ENCODE peak calls at places on chromosomes 2 and 18, in six cellular contexts. U is IMR-90, O is Peyer's patch, N is right cardiac atrium, C is aorta, J is cardiac muscle cell. V is an unnamed sample. For H3K4me1, the result is how much of the 10 kb centered on the place peaks cover.

GRCh38 chr18:7168408-7168807 is 50.8 kb upstream of the LAMA1 start:
- DNase-seq in U (no peak), O (no peak), N (no peak), C (no peak), J (no peak), V (no peak)

GRCh38 chr2:234075521-234075915 is 25.0 kb downstream of the SPP2 start:
- DNase-seq in U (no peak), O (no peak), N (no peak), C (no peak), J (no peak), V (no peak)

GRCh38 chr2:237441605-237442004 is 27.6 kb upstream of the COL6A3 start:
- DNase-seq in U (peak), O (no peak), N (no peak), C (no peak), J (no peak), V (no peak)

GRCh38 chr18:11808001-11808855 is 43.0 kb upstream of the CHMP1B start:
- DNase-seq in U (peak), O (no peak), N (no peak), C (no peak), J (no peak), V (no peak)

GRCh38 chr2:200756618-200757321 is 54.9 kb upstream of the BZW1 start:
- DNase-seq in U (peak), O (peak), N (no peak), C (no peak), J (no peak), V (no peak)

GRCh38 chr2:224017976-224018375 is 21.1 kb downstream of the SERPINE2 start:
- DNase-seq in U (no peak), O (no peak), N (no peak), C (no peak), J (no peak), V (no peak)

GRCh38 chr2:67638146-67638545 is 241.0 kb downstream of the ETAA1 start:
- DNase-seq in U (no peak), O (no peak), N (no peak), C (no peak), J (no peak), V (no peak)

GRCh38 chr2:27075219-27075871 is 3.1 kb upstream of the EMILIN1 start:
- DNase-seq in U (peak), O (peak), N (peak), C (no peak), J (peak), V (no peak)

GRCh38 chr2:26585966-26586365 is 55.2 kb downstream of the CIB4 start:
- DNase-seq in U (no peak), O (peak), N (no peak), C (peak), J (no peak), V (no peak)

GRCh38 chr18:62953663-62954062 is 238.3 kb downstream of the PHLPP1 start:
- DNase-seq in U (no peak), O (no peak), N (no peak), C (no peak), J (no peak), V (no peak)

GRCh38 chr2:235244497-235245215 is 249.2 kb upstream of the AGAP1 start:
- DNase-seq in U (peak), O (no peak), N (no peak), C (no peak), J (no peak), V (no peak)

GRCh38 chr2:181953773-181954537 is 31.7 kb upstream of the PPP1R1C start:
- DNase-seq in U (peak), O (peak), N (peak), C (peak), J (peak), V (peak)

GRCh38 chr2:127293386-127293757 is 572 bp downstream of the ERCC3 start:
- DNase-seq in U (no peak), O (no peak), N (no peak), C (no peak), J (no peak), V (no peak)

GRCh38 chr2:215027775-215028174 is 110.7 kb downstream of the ABCA12 start:
- DNase-seq in U (no peak), O (no peak), N (no peak), C (no peak), J (no peak), V (no peak)

GRCh38 chr2:85017436-85018048 is 46.6 kb downstream of the KCMF1 start:
- DNase-seq in U (peak), O (no peak), N (no peak), C (no peak), J (no peak), V (no peak)

GRCh38 chr2:163610817-163611556 is 124.8 kb downstream of the FIGN start:
- DNase-seq in U (no peak), O (no peak), N (no peak), C (no peak), J (no peak), V (no peak)

GRCh38 chr2:17912266-17912691 is 33.8 kb downstream of the KCNS3 start:
- DNase-seq in U (no peak), O (no peak), N (peak), C (no peak), J (peak), V (no peak)

GRCh38 chr18:30556112-30556511 is 486.4 kb downstream of the DSC3 start:
- DNase-seq in U (no peak), O (no peak), N (no peak), C (no peak), J (no peak), V (no peak)

GRCh38 chr18:3238742-3239141 is 8.9 kb upstream of the MYL12A start:
- DNase-seq in U (no peak), O (no peak), N (no peak), C (no peak), J (no peak), V (no peak)

GRCh38 chr2:24723668-24724067 is 69.5 kb downstream of the PTRHD1 start:
- DNase-seq in U (no peak), O (no peak), N (no peak), C (no peak), J (no peak), V (no peak)

GRCh38 chr18:67478249-67478648 is 38.3 kb downstream of the DSEL start:
- DNase-seq in U (no peak), O (no peak), N (no peak), C (no peak), J (no peak), V (no peak)

GRCh38 chr18:44816028-44816427 is 135.3 kb downstream of the SETBP1 start:
- DNase-seq in U (no peak), O (no peak), N (no peak), C (no peak), J (no peak), V (no peak)

GRCh38 chr2:210667726-210668125 is 111.3 kb downstream of the CPS1 start:
- DNase-seq in U (no peak), O (no peak), N (no peak), C (no peak), J (no peak), V (no peak)

GRCh38 chr2:158921599-158922408 is 46.6 kb upstream of the TANC1 start:
- DNase-seq in U (no peak), O (no peak), N (peak), C (no peak), J (no peak), V (peak)

GRCh38 chr18:43267818-43268217 is 9.5 kb downstream of the SYT4 start:
- DNase-seq in U (no peak), O (no peak), N (no peak), C (no peak), J (no peak), V (no peak)

GRCh38 chr2:15984367-15985255 is 44.3 kb downstream of the MYCN start:
- DNase-seq in U (no peak), O (no peak), N (peak), C (no peak), J (no peak), V (no peak)

GRCh38 chr18:23238152-23238531 is 102.9 kb downstream of the CABLES1 start:
- DNase-seq in U (peak), O (peak), N (peak), C (no peak), J (no peak), V (no peak)

GRCh38 chr18:45509535-45509934 is 105.7 kb upstream of the SLC14A2 start:
- DNase-seq in U (no peak), O (no peak), N (no peak), C (no peak), J (no peak), V (no peak)

GRCh38 chr2:190838492-190838910 is 42.1 kb upstream of the GLS start:
- DNase-seq in U (peak), O (no peak), N (no peak), C (no peak), J (no peak), V (no peak)

GRCh38 chr18:80171190-80171872 is 62.3 kb downstream of the ADNP2 start:
- DNase-seq in U (peak), O (peak), N (peak), C (peak), J (peak), V (peak)

GRCh38 chr2:219285894-219286425 is 6.8 kb downstream of the DNAJB2 start:
- DNase-seq in U (peak), O (no peak), N (peak), C (peak), J (peak), V (no peak)

GRCh38 chr2:158575051-158575635 is 118.4 kb downstream of the PKP4 start:
- DNase-seq in U (peak), O (no peak), N (no peak), C (no peak), J (no peak), V (no peak)

GRCh38 chr18:10926565-10927194 is 222.7 kb downstream of the PIEZO2 start:
- DNase-seq in U (peak), O (no peak), N (no peak), C (no peak), J (no peak), V (no peak)

GRCh38 chr2:7289697-7290096 is 372.5 kb downstream of the RNF144A start:
- DNase-seq in U (no peak), O (no peak), N (no peak), C (no peak), J (no peak), V (no peak)

GRCh38 chr2:26067980-26068507 is 34.2 kb downstream of the RAB10 start:
- DNase-seq in U (no peak), O (no peak), N (no peak), C (no peak), J (no peak), V (no peak)

GRCh38 chr2:46387886-46388515 is 90.8 kb downstream of the EPAS1 start:
- DNase-seq in U (no peak), O (no peak), N (no peak), C (no peak), J (no peak), V (no peak)

GRCh38 chr2:48195168-48195567 is 288.9 kb upstream of the FBXO11 start:
- DNase-seq in U (no peak), O (no peak), N (no peak), C (no peak), J (no peak), V (no peak)

DNA sequence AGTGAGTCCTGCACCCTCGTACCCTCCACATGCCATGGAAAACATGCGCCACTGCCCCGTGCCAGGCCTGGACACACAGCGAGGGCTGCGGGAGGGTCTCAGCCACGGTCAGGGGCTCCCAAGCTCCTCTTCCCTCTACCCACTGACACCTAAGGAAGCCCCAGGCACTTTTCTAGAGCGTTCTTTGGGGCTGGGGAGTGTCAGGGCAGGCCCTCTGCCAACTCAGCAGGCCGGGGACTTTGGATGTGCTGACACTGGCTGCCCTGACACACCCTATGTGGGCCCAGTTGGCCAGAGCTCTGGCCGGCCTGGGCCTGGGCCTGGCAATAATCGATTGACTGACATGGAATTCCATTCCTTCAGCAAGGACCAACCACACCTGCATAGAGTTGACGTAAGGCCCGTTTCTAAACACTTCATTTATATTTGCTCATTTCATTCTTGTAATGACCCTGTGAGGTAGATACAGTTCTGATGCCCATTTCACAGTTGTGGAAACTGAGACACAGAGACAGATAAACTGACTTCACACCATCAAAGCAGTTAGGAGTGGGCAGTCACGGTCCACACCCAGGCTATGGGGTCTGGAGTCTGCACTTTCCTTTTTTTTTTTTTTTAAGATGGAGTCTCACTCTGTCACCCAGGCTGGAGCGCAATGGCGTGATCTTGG is 70.4 kb downstream of the ZFP36L2 start:
- DNase-seq in U (no peak), O (peak), N (no peak), C (no peak), J (no peak), V (no peak)
- H3K4me1 ChIP-seq in U (under half), O (under half), N (under half), C (under half), J (under half), V (under half)

GRCh38 chr2:128556633-128557032 is 238.0 kb upstream of the HS6ST1 start:
- DNase-seq in U (no peak), O (no peak), N (no peak), C (no peak), J (no peak), V (no peak)
- H3K4me1 ChIP-seq in U (under half), O (under half), N (under half), C (under half), J (under half), V (under half)

DNA sequence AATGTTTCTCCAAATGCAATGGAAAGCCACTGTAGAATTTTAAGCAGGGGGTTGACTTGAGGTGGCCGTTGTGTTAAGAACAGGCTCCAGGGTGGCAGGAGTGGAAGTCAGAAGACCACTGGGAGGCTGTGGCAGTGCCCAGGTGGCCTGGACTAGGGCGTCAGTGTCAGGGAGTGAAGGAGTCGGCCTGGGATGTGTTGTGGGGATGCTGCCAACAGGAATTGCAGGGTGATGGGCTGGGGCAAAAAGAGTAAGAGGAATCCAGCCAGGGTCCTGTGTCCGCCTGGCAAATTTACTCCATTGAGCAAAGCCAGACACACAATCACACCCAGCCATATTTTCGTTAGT is 55.1 kb downstream of the ACAA2 start:
- DNase-seq in U (no peak), O (no peak), N (no peak), C (no peak), J (no peak), V (no peak)
- H3K4me1 ChIP-seq in U (under half), O (under half), N (under half), C (under half), J (under half), V (under half)

GRCh38 chr2:239238839-239239606 is 161.8 kb downstream of the HDAC4 start:
- DNase-seq in U (no peak), O (peak), N (no peak), C (no peak), J (no peak), V (no peak)
- H3K4me1 ChIP-seq in U (under half), O (under half), N (under half), C (under half), J (under half), V (under half)

GRCh38 chr2:217231724-217232123 is 371.9 kb upstream of the TNP1 start:
- DNase-seq in U (no peak), O (no peak), N (no peak), C (no peak), J (no peak), V (no peak)
- H3K4me1 ChIP-seq in U (under half), O (under half), N (under half), C (under half), J (under half), V (under half)